ENCODE peak calls at places on chromosomes 1 and 21, in four cellular contexts. One of them, this sample, is unnamed. For H3K4me1, the result is how much of the 10 kb centered on the place peaks cover.

GRCh38 chr1:238951809-238952208 is 434.6 kb upstream of the CHRM3 start:
- DNase-seq in GM12878: no peak
- DNase-seq in HepG2: no peak
- DNase-seq in K562: no peak
- DNase-seq in this sample: no peak

GRCh38 chr1:65478379-65479026 is 58.0 kb downstream of the LEPR start:
- DNase-seq in HepG2: no peak
- DNase-seq in GM12878: no peak
- DNase-seq in K562: no peak
- DNase-seq in this sample: no peak

GRCh38 chr1:27491748-27492700 is 2.1 kb upstream of the WASF2 start:
- DNase-seq in GM12878: no peak
- DNase-seq in K562: no peak
- DNase-seq in HepG2: no peak
- DNase-seq in this sample: no peak

GRCh38 chr21:26169611-26170470 is 729 bp downstream of the APP start:
- DNase-seq in K562: peak
- DNase-seq in GM12878: no peak
- DNase-seq in HepG2: no peak
- DNase-seq in this sample: peak

GRCh38 chr1:59972216-59972924 is 45.8 kb upstream of the CYP2J2 start:
- DNase-seq in K562: no peak
- DNase-seq in HepG2: no peak
- DNase-seq in GM12878: no peak
- DNase-seq in this sample: no peak

GRCh38 chr1:93600663-93601062 is 81.0 kb downstream of the BCAR3 start:
- DNase-seq in HepG2: no peak
- DNase-seq in GM12878: no peak
- DNase-seq in K562: no peak
- DNase-seq in this sample: no peak

GRCh38 chr1:234509457-234510328 is 30.7 kb upstream of the TARBP1 start:
- DNase-seq in HepG2: no peak
- DNase-seq in GM12878: no peak
- DNase-seq in K562: no peak
- DNase-seq in this sample: no peak

GRCh38 chr1:241533375-241534115 is 1.4 kb downstream of the KMO start:
- DNase-seq in GM12878: no peak
- DNase-seq in K562: no peak
- DNase-seq in HepG2: no peak
- DNase-seq in this sample: no peak

GRCh38 chr1:246155923-246156322 is 351.2 kb downstream of the SMYD3 start:
- DNase-seq in GM12878: no peak
- DNase-seq in K562: no peak
- DNase-seq in HepG2: no peak
- DNase-seq in this sample: no peak

GRCh38 chr1:147760481-147761260 is at the start of gene GJA5:
- DNase-seq in K562: no peak
- DNase-seq in HepG2: no peak
- DNase-seq in GM12878: no peak
- DNase-seq in this sample: no peak

GRCh38 chr21:39536835-39537234 is 75.9 kb upstream of the B3GALT5 start:
- DNase-seq in K562: no peak
- DNase-seq in HepG2: no peak
- DNase-seq in GM12878: no peak
- DNase-seq in this sample: no peak

GRCh38 chr21:38126677-38127271 is 130.0 kb upstream of the KCNJ15 start:
- DNase-seq in HepG2: peak
- DNase-seq in K562: peak
- DNase-seq in GM12878: no peak
- DNase-seq in this sample: peak

GRCh38 chr1:109927908-109928307 is 17.3 kb downstream of the CSF1 start:
- DNase-seq in HepG2: no peak
- DNase-seq in K562: no peak
- DNase-seq in GM12878: no peak
- DNase-seq in this sample: peak

GRCh38 chr1:118504231-118504644 is 319.2 kb upstream of the SPAG17 start:
- DNase-seq in HepG2: no peak
- DNase-seq in K562: no peak
- DNase-seq in GM12878: no peak
- DNase-seq in this sample: no peak

GRCh38 chr1:178513278-178513983 is 522 bp downstream of the TEX35 start:
- DNase-seq in K562: no peak
- DNase-seq in GM12878: no peak
- DNase-seq in HepG2: no peak
- DNase-seq in this sample: no peak

GRCh38 chr1:206951318-206952105 is 5.2 kb upstream of the PIGR start:
- DNase-seq in GM12878: no peak
- DNase-seq in K562: no peak
- DNase-seq in HepG2: peak
- DNase-seq in this sample: peak

GRCh38 chr1:192476802-192477298 is 98.7 kb upstream of the RGS1 start:
- DNase-seq in GM12878: peak
- DNase-seq in K562: no peak
- DNase-seq in HepG2: no peak
- DNase-seq in this sample: no peak

GRCh38 chr1:211735208-211736170 is 60.1 kb upstream of the NEK2 start:
- DNase-seq in HepG2: peak
- DNase-seq in K562: peak
- DNase-seq in GM12878: no peak
- DNase-seq in this sample: peak

GRCh38 chr1:84174051-84174556 is 30.0 kb downstream of the PRKACB start:
- DNase-seq in GM12878: no peak
- DNase-seq in HepG2: peak
- DNase-seq in K562: no peak
- DNase-seq in this sample: peak

GRCh38 chr1:94727846-94728715 is 92.1 kb upstream of the SLC44A3 start:
- DNase-seq in K562: no peak
- DNase-seq in HepG2: peak
- DNase-seq in GM12878: no peak
- DNase-seq in this sample: peak

GRCh38 chr1:211928993-211929637 is 98.6 kb upstream of the LPGAT1 start:
- DNase-seq in K562: peak
- DNase-seq in HepG2: peak
- DNase-seq in GM12878: no peak
- DNase-seq in this sample: peak

GRCh38 chr1:171172471-171172870 is 12.6 kb upstream of the FMO2 start:
- DNase-seq in K562: no peak
- DNase-seq in GM12878: no peak
- DNase-seq in HepG2: no peak
- DNase-seq in this sample: no peak

GRCh38 chr1:16302709-16303627 is 49.3 kb downstream of the FBXO42 start:
- DNase-seq in GM12878: no peak
- DNase-seq in HepG2: no peak
- DNase-seq in K562: no peak
- DNase-seq in this sample: no peak

DNA sequence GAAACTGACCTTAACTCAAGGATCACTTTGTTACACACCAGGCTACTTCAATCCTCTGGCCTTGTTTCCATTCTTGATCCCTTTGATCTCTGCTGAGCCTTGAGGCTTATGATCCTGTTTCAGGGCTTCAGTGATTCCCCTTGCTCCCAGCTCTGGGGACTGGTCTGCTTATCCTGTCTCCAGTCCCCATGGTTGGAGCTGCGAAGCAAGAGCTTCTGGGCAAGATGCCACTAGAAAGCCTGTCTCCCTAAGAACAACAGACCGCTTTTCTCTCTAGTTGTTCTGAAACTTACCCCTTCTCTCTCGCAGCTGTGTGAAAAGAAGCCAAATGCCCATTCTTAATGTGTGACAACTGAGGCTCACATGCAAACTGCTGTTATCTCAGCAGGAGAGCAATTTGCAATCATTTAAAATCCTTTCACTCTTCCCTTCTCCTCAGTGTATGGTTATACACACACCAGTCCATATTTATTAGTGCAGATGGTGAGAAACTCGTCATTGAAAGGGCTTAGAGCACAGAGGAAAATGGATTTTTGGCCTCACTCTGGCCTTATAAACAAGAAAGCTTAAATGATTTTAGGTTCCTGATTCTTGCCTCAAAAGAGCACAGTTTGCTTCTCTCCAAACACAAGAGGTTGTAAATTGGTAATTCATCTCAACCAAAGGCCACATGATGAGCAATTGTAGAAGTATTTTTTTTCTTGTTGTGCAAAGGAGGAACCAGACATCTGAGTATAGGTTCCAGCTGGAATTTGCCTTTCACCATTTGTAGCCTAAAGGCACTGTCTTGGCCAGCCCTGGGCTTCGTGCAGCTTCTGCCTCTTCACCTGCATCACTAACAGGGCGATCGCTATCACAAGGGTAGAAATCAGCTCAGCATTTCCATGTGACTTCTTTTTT is 179.3 kb upstream of the LMO4 start:
- DNase-seq in K562: no peak
- DNase-seq in GM12878: no peak
- DNase-seq in HepG2: no peak
- DNase-seq in this sample: no peak
- TF ChIP-seq JUNB in K562: no peak
- TF ChIP-seq JUNB in GM12878: no peak
- TF ChIP-seq JUNB in HepG2: no peak
- TF ChIP-seq JUNB in this sample: no peak

DNA sequence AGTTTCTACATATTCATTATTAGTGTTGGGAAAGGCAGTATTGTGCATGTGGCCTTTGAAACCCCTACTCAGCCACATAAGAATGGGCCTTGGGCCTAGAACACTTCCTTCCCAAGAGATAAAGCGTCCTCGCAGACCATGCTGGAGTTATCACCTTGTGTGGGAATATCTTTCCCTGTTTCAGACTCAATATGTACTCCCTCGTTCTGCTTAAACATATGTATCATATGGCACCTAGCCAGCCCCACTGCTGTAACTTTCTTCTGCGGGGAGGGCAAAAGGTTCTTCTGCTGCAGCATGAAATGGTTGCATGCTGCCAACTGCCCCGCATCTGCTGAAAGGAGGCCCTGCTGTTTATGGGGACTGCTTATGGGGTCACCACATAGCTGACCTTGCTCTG is 92.0 kb downstream of the CRB1 start:
- DNase-seq in K562: no peak
- DNase-seq in GM12878: no peak
- DNase-seq in HepG2: no peak
- DNase-seq in this sample: no peak
- TF ChIP-seq CHD2 in K562: no peak
- TF ChIP-seq CHD2 in GM12878: no peak
- TF ChIP-seq CHD2 in HepG2: no peak
- TF ChIP-seq CHD2 in this sample: no peak

GRCh38 chr1:201310251-201310985 is 27.1 kb downstream of the PKP1 start:
- DNase-seq in HepG2: no peak
- DNase-seq in GM12878: no peak
- DNase-seq in K562: no peak
- DNase-seq in this sample: no peak
- H3K4me1 ChIP-seq in HepG2: under half
- H3K4me1 ChIP-seq in GM12878: under half
- H3K4me1 ChIP-seq in K562: under half
- H3K4me1 ChIP-seq in this sample: under half

GRCh38 chr1:46173361-46173856 is 1.5 kb upstream of the TSPAN1 start:
- DNase-seq in K562: peak
- DNase-seq in HepG2: no peak
- DNase-seq in GM12878: no peak
- DNase-seq in this sample: no peak
- TF ChIP-seq JUNB in K562: no peak
- TF ChIP-seq JUNB in HepG2: no peak
- TF ChIP-seq JUNB in GM12878: no peak
- TF ChIP-seq JUNB in this sample: no peak

GRCh38 chr1:152109231-152109997 is 5.8 kb downstream of the TCHH start:
- DNase-seq in K562: no peak
- DNase-seq in HepG2: no peak
- DNase-seq in GM12878: no peak
- DNase-seq in this sample: peak
- TF ChIP-seq CHD2 in K562: no peak
- TF ChIP-seq CHD2 in HepG2: no peak
- TF ChIP-seq CHD2 in GM12878: no peak
- TF ChIP-seq CHD2 in this sample: no peak